ENCODE peak calls at places on chromosomes 16 and 17, in six cellular contexts. L, Z, U, C, H and M are unnamed samples.

GRCh38 chr16:48434653-48435318 is 49.6 kb upstream of the SIAH1 start:
- DNase-seq in L (peak; percentile 11), Z (no peak), U (no peak), C (no peak), H (no peak), M (no peak)

GRCh38 chr16:49688298-49688697 is 167.6 kb downstream of the ZNF423 start:
- DNase-seq in L (no peak), Z (no peak), U (no peak), C (no peak), H (no peak), M (no peak)

GRCh38 chr17:61399131-61400057 is at the start of gene TBX2:
- DNase-seq in L (peak; percentile 93), Z (peak; percentile 85), U (no peak), C (peak; percentile 77), H (peak; percentile 63), M (no peak)

GRCh38 chr16:79573071-79573470 is 27.5 kb downstream of the MAF start:
- DNase-seq in L (no peak), Z (no peak), U (no peak), C (no peak), H (no peak), M (no peak)

GRCh38 chr17:42414782-42415409 is 8.2 kb downstream of the CAVIN1 start:
- DNase-seq in L (no peak), Z (no peak), U (no peak), C (no peak), H (no peak), M (no peak)

GRCh38 chr16:84562174-84562815 is 55.6 kb downstream of the COTL1 start:
- DNase-seq in L (no peak), Z (no peak), U (peak; percentile 64), C (no peak), H (no peak), M (no peak)

GRCh38 chr17:3918372-3919122 is 2.3 kb upstream of the P2RX1 start:
- DNase-seq in L (no peak), Z (no peak), U (no peak), C (no peak), H (no peak), M (no peak)

GRCh38 chr17:80652751-80653330 is 108.2 kb downstream of the RPTOR start:
- DNase-seq in L (peak; percentile 16), Z (no peak), U (no peak), C (no peak), H (peak; percentile 12), M (no peak)

GRCh38 chr17:46141645-46142044 is 51.6 kb downstream of the KANSL1 start:
- DNase-seq in L (no peak), Z (no peak), U (no peak), C (no peak), H (no peak), M (no peak)

GRCh38 chr17:2710804-2711607 is 558 bp downstream of the CLUH start:
- DNase-seq in L (no peak), Z (peak; percentile 3), U (no peak), C (no peak), H (peak; percentile 27), M (no peak)

GRCh38 chr17:40548982-40549680 is 16.1 kb downstream of the CCR7 start:
- DNase-seq in L (peak; percentile 86), Z (peak; percentile 66), U (no peak), C (peak; percentile 48), H (peak; percentile 44), M (no peak)

GRCh38 chr17:34291721-34292348 is 6.3 kb downstream of the CCL11 start:
- DNase-seq in L (no peak), Z (peak; percentile 4), U (no peak), C (no peak), H (no peak), M (no peak)

GRCh38 chr16:46908540-46909372 is 24.6 kb downstream of the GPT2 start:
- DNase-seq in L (peak; percentile 50), Z (peak; percentile 64), U (no peak), C (peak; percentile 44), H (peak; percentile 12), M (peak; percentile 57)

GRCh38 chr17:45334231-45334630 is 17.4 kb upstream of the MAP3K14 start:
- DNase-seq in L (no peak), Z (no peak), U (no peak), C (no peak), H (no peak), M (no peak)

GRCh38 chr16:85173981-85174751 is 61.9 kb upstream of the CIBAR2 start:
- DNase-seq in L (peak; percentile 91), Z (peak; percentile 91), U (no peak), C (peak; percentile 51), H (peak; percentile 31), M (peak; percentile 33)

GRCh38 chr17:76529224-76529642 is 8.3 kb downstream of the CYGB start:
- DNase-seq in L (peak; percentile 69), Z (peak; percentile 70), U (no peak), C (peak; percentile 20), H (peak; percentile 75), M (no peak)

GRCh38 chr17:65434251-65434650 is 127.2 kb downstream of the AXIN2 start:
- DNase-seq in L (peak; percentile 27), Z (no peak), U (no peak), C (no peak), H (no peak), M (no peak)

GRCh38 chr17:42249681-42250446 is 26.3 kb downstream of the STAT5B start:
- DNase-seq in L (no peak), Z (no peak), U (peak; percentile 17), C (no peak), H (no peak), M (no peak)

GRCh38 chr16:30079480-30079879 is 3.7 kb downstream of the PPP4C start:
- DNase-seq in L (no peak), Z (no peak), U (no peak), C (no peak), H (no peak), M (no peak)

GRCh38 chr16:30947533-30948086 is 1.3 kb upstream of the ORAI3 start:
- DNase-seq in L (no peak), Z (no peak), U (no peak), C (no peak), H (no peak), M (no peak)

GRCh38 chr16:4042581-4042980 is 73.7 kb downstream of the ADCY9 start:
- DNase-seq in L (no peak), Z (no peak), U (no peak), C (no peak), H (no peak), M (no peak)
- TF ChIP-seq EZH2 in L (no peak), Z (no peak), U (no peak), C (no peak), H (no peak), M (no peak)

GRCh38 chr16:23182675-23183485 is at the start of gene SCNN1G:
- DNase-seq in L (peak; percentile 5), Z (no peak), U (no peak), C (no peak), H (peak; percentile 12), M (no peak)
- TF ChIP-seq CTCF in L (no peak), Z (peak; percentile 3), U (no peak), C (peak; percentile 24), H (no peak), M (no peak)

GRCh38 chr16:80654094-80654862 is 113.5 kb downstream of the DYNLRB2 start:
- DNase-seq in L (no peak), Z (no peak), U (no peak), C (no peak), H (no peak), M (no peak)

GRCh38 chr16:80656161-80656560 is 115.4 kb downstream of the DYNLRB2 start:
- DNase-seq in L (no peak), Z (no peak), U (no peak), C (no peak), H (no peak), M (no peak)

GRCh38 chr16:80655751-80656150 is 115.0 kb downstream of the DYNLRB2 start:
- DNase-seq in L (no peak), Z (no peak), U (no peak), C (no peak), H (no peak), M (no peak)

GRCh38 chr16:80659865-80660264 is 119.1 kb downstream of the DYNLRB2 start:
- DNase-seq in L (no peak), Z (no peak), U (no peak), C (no peak), H (no peak), M (no peak)

GRCh38 chr16:80656731-80657150 is 115.9 kb downstream of the DYNLRB2 start:
- DNase-seq in L (no peak), Z (no peak), U (peak; percentile 39), C (no peak), H (no peak), M (no peak)
- TF ChIP-seq EZH2 in L (no peak), Z (no peak), U (no peak), C (no peak), H (no peak), M (no peak)

GRCh38 chr16:1560153-1560552 is 26.7 kb downstream of the TMEM204 start:
- DNase-seq in L (no peak), Z (no peak), U (no peak), C (no peak), H (no peak), M (no peak)

GRCh38 chr16:1561836-1562235 is 28.4 kb downstream of the TMEM204 start:
- DNase-seq in L (no peak), Z (no peak), U (no peak), C (no peak), H (no peak), M (no peak)

GRCh38 chr16:1559446-1559975 is 26.0 kb downstream of the TMEM204 start:
- DNase-seq in L (no peak), Z (no peak), U (no peak), C (no peak), H (no peak), M (no peak)

GRCh38 chr16:1561266-1561665 is 27.8 kb downstream of the TMEM204 start:
- DNase-seq in L (no peak), Z (no peak), U (no peak), C (no peak), H (no peak), M (no peak)

DNA sequence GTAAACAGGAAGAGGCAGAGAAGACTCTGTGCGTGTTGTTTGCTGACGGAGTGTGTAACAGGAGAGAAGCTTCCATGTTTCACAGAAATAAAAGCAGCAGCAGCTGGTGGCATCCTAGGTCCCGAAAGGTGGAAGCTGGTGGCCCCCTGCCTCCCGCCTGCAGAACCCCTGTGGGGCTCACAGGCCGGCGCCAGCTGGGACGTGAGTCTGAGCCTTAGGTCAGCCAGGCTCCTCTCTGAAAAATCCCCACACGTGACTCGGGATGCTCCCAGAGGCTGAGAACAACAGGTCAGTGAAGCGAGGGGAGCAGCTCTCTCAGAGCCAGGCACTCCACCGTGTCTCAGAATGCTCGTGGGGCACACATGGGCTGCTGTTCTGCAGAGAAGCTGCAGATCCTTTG is 27.4 kb downstream of the TMEM204 start:
- DNase-seq in L (no peak), Z (no peak), U (no peak), C (no peak), H (no peak), M (no peak)
- TF ChIP-seq CTCF in L (no peak), Z (no peak), U (no peak), C (no peak), H (no peak), M (no peak)

GRCh38 chr17:63929860-63930766 is 2.0 kb downstream of the CD79B start:
- DNase-seq in L (no peak), Z (no peak), U (no peak), C (no peak), H (no peak), M (no peak)

GRCh38 chr17:63934391-63935112 is 2.4 kb upstream of the CD79B start:
- DNase-seq in L (no peak), Z (no peak), U (no peak), C (no peak), H (no peak), M (no peak)

GRCh38 chr17:63930951-63931575 is 1.1 kb downstream of the CD79B start:
- DNase-seq in L (no peak), Z (no peak), U (no peak), C (no peak), H (no peak), M (no peak)

GRCh38 chr17:63932008-63932561 is at the start of gene CD79B:
- DNase-seq in L (no peak), Z (no peak), U (no peak), C (no peak), H (no peak), M (no peak)

GRCh38 chr17:63932721-63933120 is 590 bp upstream of the CD79B start:
- DNase-seq in L (no peak), Z (no peak), U (no peak), C (no peak), H (no peak), M (no peak)
- TF ChIP-seq EZH2 in L (no peak), Z (no peak), U (no peak), C (no peak), H (no peak), M (no peak)